ENCODE peak calls at places on chromosome 1, in four cellular contexts. U is hypothalamus, H is nephron progenitor cell, R is M059J. B is an unnamed sample.

GRCh38 chr1:158076461-158076860 is 83.0 kb downstream of the KIRREL1 start:
- DNase-seq in U (no peak), H (no peak), R (no peak), B (no peak)

GRCh38 chr1:156083800-156084790 is 1.8 kb upstream of the MEX3A start:
- DNase-seq in U (no peak), H (no peak), R (no peak), B (no peak)

GRCh38 chr1:27726173-27726793 is 522 bp downstream of the FAM76A start:
- DNase-seq in U (peak; percentile 75), H (peak; percentile 66), R (peak; percentile 56), B (peak; percentile 49)

GRCh38 chr1:169364948-169365347 is 2.6 kb downstream of the NME7 start:
- DNase-seq in U (no peak), H (no peak), R (peak; percentile 98), B (peak; percentile 7)

GRCh38 chr1:9792156-9793042 is 31.4 kb downstream of the CLSTN1 start:
- DNase-seq in U (no peak), H (peak; percentile 65), R (peak; percentile 74), B (peak; percentile 17)

GRCh38 chr1:167486090-167486824 is 32.1 kb downstream of the CD247 start:
- DNase-seq in U (no peak), H (no peak), R (no peak), B (no peak)

GRCh38 chr1:205967555-205968335 is 24.5 kb upstream of the SLC26A9 start:
- DNase-seq in U (no peak), H (no peak), R (peak; percentile 66), B (peak; percentile 57)

GRCh38 chr1:66752000-66752592 is at the start of gene DYNLT5:
- DNase-seq in U (peak; percentile 63), H (peak; percentile 75), R (peak; percentile 88), B (peak; percentile 77)

GRCh38 chr1:201645956-201646355 is 107.0 kb downstream of the NAV1 start:
- DNase-seq in U (no peak), H (no peak), R (peak; percentile 59), B (no peak)

GRCh38 chr1:18320051-18320450 is 160.7 kb upstream of the KLHDC7A start:
- DNase-seq in U (no peak), H (no peak), R (no peak), B (no peak)

GRCh38 chr1:182995894-182996293 is 27.3 kb upstream of the LAMC1 start:
- DNase-seq in U (no peak), H (no peak), R (peak; percentile 30), B (peak; percentile 15)

GRCh38 chr1:27137022-27137542 is 17.8 kb downstream of the SLC9A1 start:
- DNase-seq in U (no peak), H (no peak), R (no peak), B (no peak)

GRCh38 chr1:29513357-29513756 is 277.0 kb downstream of the PTPRU start:
- DNase-seq in U (no peak), H (peak; percentile 37), R (peak; percentile 77), B (peak; percentile 52)

GRCh38 chr1:153616144-153616884 is at the start of gene S100A14:
- DNase-seq in U (no peak), H (no peak), R (no peak), B (no peak)

GRCh38 chr1:209505044-209505443 is 78.5 kb upstream of the CAMK1G start:
- DNase-seq in U (no peak), H (no peak), R (peak; percentile 88), B (no peak)

GRCh38 chr1:15550573-15550972 is 23.9 kb downstream of the DNAJC16 start:
- DNase-seq in U (no peak), H (no peak), R (no peak), B (no peak)

GRCh38 chr1:223828162-223828848 is 17.4 kb downstream of the TP53BP2 start:
- DNase-seq in U (no peak), H (no peak), R (no peak), B (no peak)

GRCh38 chr1:234621657-234622335 is 11.8 kb upstream of the IRF2BP2 start:
- DNase-seq in U (no peak), H (no peak), R (peak; percentile 71), B (peak; percentile 77)

GRCh38 chr1:29631361-29631760 is 395.0 kb downstream of the PTPRU start:
- DNase-seq in U (no peak), H (no peak), R (no peak), B (no peak)

GRCh38 chr1:174682419-174683008 is 234.8 kb downstream of the GPR52 start:
- DNase-seq in U (no peak), H (no peak), R (peak; percentile 4), B (peak; percentile 65)

GRCh38 chr1:45304311-45305081 is 22.2 kb upstream of the HPDL start:
- DNase-seq in U (peak; percentile 7), H (no peak), R (peak; percentile 37), B (peak; percentile 23)

GRCh38 chr1:207389728-207390464 is 64.2 kb upstream of the CR2 start:
- DNase-seq in U (no peak), H (no peak), R (peak; percentile 89), B (peak; percentile 83)

GRCh38 chr1:155170101-155170785 is 2.9 kb downstream of the KRTCAP2 start:
- DNase-seq in U (no peak), H (no peak), R (no peak), B (no peak)

GRCh38 chr1:99230695-99231094 is 33.6 kb upstream of the PLPPR4 start:
- DNase-seq in U (no peak), H (no peak), R (no peak), B (no peak)

GRCh38 chr1:47252795-47253194 is 20.8 kb upstream of the TAL1 start:
- DNase-seq in U (no peak), H (no peak), R (no peak), B (no peak)